ENCODE peak calls at places on chromosomes 3 and 15, in four cellular contexts. One of them, this sample, is unnamed.
A peak's percentile ranks its signal among the peaks of the same experiment; 100 is the strongest.

GRCh38 chr3:143245692-143246091 is 126.1 kb downstream of the CHST2 start:
- DNase-seq in K562: no peak
- DNase-seq in IMR-90: no peak
- DNase-seq in GM12878: no peak
- DNase-seq in this sample: no peak

GRCh38 chr3:45644467-45645201 is 44.6 kb upstream of the SACM1L start:
- DNase-seq in K562: no peak
- DNase-seq in GM12878: no peak
- DNase-seq in IMR-90: peak; percentile 93
- DNase-seq in this sample: peak; percentile 89

GRCh38 chr3:51681453-51681852 is 10.4 kb downstream of the TEX264 start:
- DNase-seq in GM12878: no peak
- DNase-seq in K562: no peak
- DNase-seq in IMR-90: peak; percentile 8
- DNase-seq in this sample: no peak

GRCh38 chr3:157160652-157161480 is 919 bp upstream of the CCNL1 start:
- DNase-seq in IMR-90: peak; percentile 94
- DNase-seq in GM12878: no peak
- DNase-seq in K562: no peak
- DNase-seq in this sample: peak; percentile 93

GRCh38 chr3:60622349-60622748 is 628.9 kb downstream of the FHIT start:
- DNase-seq in IMR-90: no peak
- DNase-seq in K562: no peak
- DNase-seq in GM12878: no peak
- DNase-seq in this sample: no peak

GRCh38 chr3:71498543-71498942 is 85.0 kb downstream of the FOXP1 start:
- DNase-seq in IMR-90: no peak
- DNase-seq in K562: no peak
- DNase-seq in GM12878: no peak
- DNase-seq in this sample: no peak

GRCh38 chr3:58041182-58041825 is 33.1 kb downstream of the FLNB start:
- DNase-seq in IMR-90: peak; percentile 54
- DNase-seq in K562: no peak
- DNase-seq in GM12878: no peak
- DNase-seq in this sample: peak; percentile 55

GRCh38 chr3:127216415-127217261 is 23.7 kb downstream of the PRR23E start:
- DNase-seq in GM12878: peak; percentile 62
- DNase-seq in IMR-90: no peak
- DNase-seq in K562: no peak
- DNase-seq in this sample: no peak

GRCh38 chr15:41568350-41569017 is 9.5 kb downstream of the TYRO3 start:
- DNase-seq in GM12878: no peak
- DNase-seq in K562: peak; percentile 53
- DNase-seq in IMR-90: peak; percentile 37
- DNase-seq in this sample: peak; percentile 16

GRCh38 chr15:40770147-40770721 is 454 bp downstream of the C15orf62 start:
- DNase-seq in GM12878: no peak
- DNase-seq in IMR-90: no peak
- DNase-seq in K562: no peak
- DNase-seq in this sample: no peak

GRCh38 chr3:126351086-126351770 is 6.0 kb downstream of the KLF15 start:
- DNase-seq in K562: no peak
- DNase-seq in IMR-90: no peak
- DNase-seq in GM12878: no peak
- DNase-seq in this sample: no peak

GRCh38 chr3:66453525-66454463 is 47.0 kb downstream of the LRIG1 start:
- DNase-seq in GM12878: no peak
- DNase-seq in K562: no peak
- DNase-seq in IMR-90: no peak
- DNase-seq in this sample: no peak

GRCh38 chr3:12273045-12273695 is 15.7 kb upstream of the PPARG start:
- DNase-seq in IMR-90: no peak
- DNase-seq in K562: no peak
- DNase-seq in GM12878: peak; percentile 40
- DNase-seq in this sample: no peak

GRCh38 chr3:137171834-137172603 is 214.2 kb downstream of the IL20RB start:
- DNase-seq in IMR-90: no peak
- DNase-seq in GM12878: no peak
- DNase-seq in K562: no peak
- DNase-seq in this sample: no peak

GRCh38 chr3:86180696-86181095 is 810.3 kb downstream of the VGLL3 start:
- DNase-seq in K562: no peak
- DNase-seq in IMR-90: no peak
- DNase-seq in GM12878: no peak
- DNase-seq in this sample: no peak

GRCh38 chr3:32278714-32279113 is 40.2 kb downstream of the CMTM8 start:
- DNase-seq in K562: no peak
- DNase-seq in GM12878: no peak
- DNase-seq in IMR-90: peak; percentile 4
- DNase-seq in this sample: no peak

GRCh38 chr3:159928071-159928491 is 60.6 kb upstream of the IL12A start:
- DNase-seq in K562: no peak
- DNase-seq in GM12878: no peak
- DNase-seq in IMR-90: peak; percentile 45
- DNase-seq in this sample: no peak
- TF ChIP-seq FOS in K562: no peak
- TF ChIP-seq FOS in GM12878: no peak
- TF ChIP-seq FOS in IMR-90: no peak
- TF ChIP-seq FOS in this sample: no peak

GRCh38 chr3:99049164-99049563 is 147.7 kb upstream of the DCBLD2 start:
- DNase-seq in IMR-90: no peak
- DNase-seq in K562: no peak
- DNase-seq in GM12878: no peak
- DNase-seq in this sample: no peak
- TF ChIP-seq FOS in IMR-90: no peak
- TF ChIP-seq FOS in K562: no peak
- TF ChIP-seq FOS in GM12878: no peak
- TF ChIP-seq FOS in this sample: no peak

GRCh38 chr15:69413822-69414701 is at the start of gene KIF23:
- DNase-seq in GM12878: peak; percentile 73
- DNase-seq in K562: peak; percentile 99
- DNase-seq in IMR-90: peak; percentile 94
- DNase-seq in this sample: peak; percentile 93

GRCh38 chr15:69412701-69413100 is 1.4 kb upstream of the KIF23 start:
- DNase-seq in K562: no peak
- DNase-seq in IMR-90: no peak
- DNase-seq in GM12878: no peak
- DNase-seq in this sample: no peak

GRCh38 chr15:69414702-69415161 is 583 bp downstream of the KIF23 start:
- DNase-seq in IMR-90: peak; percentile 89
- DNase-seq in K562: peak; percentile 67
- DNase-seq in GM12878: no peak
- DNase-seq in this sample: peak; percentile 65

GRCh38 chr15:69417581-69417980 is 3.4 kb downstream of the KIF23 start:
- DNase-seq in K562: no peak
- DNase-seq in GM12878: no peak
- DNase-seq in IMR-90: peak; percentile 33
- DNase-seq in this sample: no peak

GRCh38 chr15:69415381-69415780 is 1.2 kb downstream of the KIF23 start:
- DNase-seq in GM12878: no peak
- DNase-seq in IMR-90: peak; percentile 33
- DNase-seq in K562: no peak
- DNase-seq in this sample: peak; percentile 8
- TF ChIP-seq FOS in GM12878: no peak
- TF ChIP-seq FOS in IMR-90: no peak
- TF ChIP-seq FOS in K562: no peak
- TF ChIP-seq FOS in this sample: no peak

GRCh38 chr15:58573270-58573669 is 141.5 kb downstream of the LIPC start:
- DNase-seq in GM12878: no peak
- DNase-seq in IMR-90: no peak
- DNase-seq in K562: no peak
- DNase-seq in this sample: no peak

GRCh38 chr15:58568157-58568571 is 136.4 kb downstream of the LIPC start:
- DNase-seq in GM12878: no peak
- DNase-seq in IMR-90: no peak
- DNase-seq in K562: peak; percentile 25
- DNase-seq in this sample: peak; percentile 63

GRCh38 chr15:58566029-58566428 is 134.2 kb downstream of the LIPC start:
- DNase-seq in GM12878: no peak
- DNase-seq in K562: no peak
- DNase-seq in IMR-90: no peak
- DNase-seq in this sample: no peak

GRCh38 chr15:58572521-58572920 is 140.7 kb downstream of the LIPC start:
- DNase-seq in GM12878: no peak
- DNase-seq in IMR-90: no peak
- DNase-seq in K562: no peak
- DNase-seq in this sample: no peak

DNA sequence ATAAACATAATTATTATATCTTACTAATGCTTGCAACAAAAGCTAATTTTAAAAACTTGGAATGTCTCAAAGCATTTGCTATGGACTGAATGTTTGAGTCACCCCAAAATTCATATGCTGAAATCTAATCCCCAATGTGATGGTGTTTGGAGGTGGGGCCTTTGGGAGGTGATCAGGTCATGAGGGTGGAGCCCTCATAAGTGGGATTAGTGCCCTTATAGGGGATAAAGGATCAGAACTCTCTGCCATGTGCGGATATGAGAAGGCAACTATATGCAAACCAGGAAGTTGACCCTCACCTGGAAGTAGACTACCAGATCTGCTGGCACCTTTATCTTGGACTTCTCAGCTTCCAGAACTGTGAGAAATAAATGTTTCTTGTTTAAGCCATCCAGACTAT is 137.7 kb downstream of the LIPC start:
- DNase-seq in IMR-90: no peak
- DNase-seq in K562: no peak
- DNase-seq in GM12878: no peak
- DNase-seq in this sample: no peak
- TF ChIP-seq FOS in IMR-90: no peak
- TF ChIP-seq FOS in K562: no peak
- TF ChIP-seq FOS in GM12878: no peak
- TF ChIP-seq FOS in this sample: no peak

GRCh38 chr3:192038726-192039125 is 577.8 kb downstream of the PYDC2 start:
- DNase-seq in K562: no peak
- DNase-seq in GM12878: no peak
- DNase-seq in IMR-90: no peak
- DNase-seq in this sample: no peak

GRCh38 chr3:192039593-192039992 is 578.6 kb downstream of the PYDC2 start:
- DNase-seq in K562: no peak
- DNase-seq in GM12878: no peak
- DNase-seq in IMR-90: no peak
- DNase-seq in this sample: no peak

GRCh38 chr3:192042116-192042515 is 581.2 kb downstream of the PYDC2 start:
- DNase-seq in GM12878: peak; percentile 87
- DNase-seq in IMR-90: no peak
- DNase-seq in K562: no peak
- DNase-seq in this sample: no peak
- TF ChIP-seq FOS in GM12878: no peak
- TF ChIP-seq FOS in IMR-90: no peak
- TF ChIP-seq FOS in K562: no peak
- TF ChIP-seq FOS in this sample: no peak

DNA sequence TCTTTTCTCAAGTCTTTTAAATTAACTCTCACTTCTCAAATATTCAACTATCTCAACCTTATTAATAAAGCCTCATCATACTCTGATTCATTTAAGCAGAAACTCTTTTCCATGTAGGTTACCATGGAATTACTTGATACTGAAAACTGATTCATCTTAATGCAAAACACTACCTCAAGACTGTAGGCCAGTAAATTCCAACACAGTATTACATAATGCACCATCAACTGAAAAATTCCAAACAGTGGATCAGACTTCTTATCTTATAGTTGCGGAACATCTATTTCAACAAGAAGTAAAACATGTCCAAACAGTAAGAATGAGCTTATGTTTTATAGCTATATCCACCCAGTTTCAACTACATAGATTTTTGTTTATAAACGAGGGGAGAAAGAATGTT is 124.5 kb downstream of the PEAK1 start:
- DNase-seq in GM12878: no peak
- DNase-seq in IMR-90: peak; percentile 87
- DNase-seq in K562: no peak
- DNase-seq in this sample: no peak
- TF ChIP-seq FOS in GM12878: no peak
- TF ChIP-seq FOS in IMR-90: no peak
- TF ChIP-seq FOS in K562: no peak
- TF ChIP-seq FOS in this sample: no peak

DNA sequence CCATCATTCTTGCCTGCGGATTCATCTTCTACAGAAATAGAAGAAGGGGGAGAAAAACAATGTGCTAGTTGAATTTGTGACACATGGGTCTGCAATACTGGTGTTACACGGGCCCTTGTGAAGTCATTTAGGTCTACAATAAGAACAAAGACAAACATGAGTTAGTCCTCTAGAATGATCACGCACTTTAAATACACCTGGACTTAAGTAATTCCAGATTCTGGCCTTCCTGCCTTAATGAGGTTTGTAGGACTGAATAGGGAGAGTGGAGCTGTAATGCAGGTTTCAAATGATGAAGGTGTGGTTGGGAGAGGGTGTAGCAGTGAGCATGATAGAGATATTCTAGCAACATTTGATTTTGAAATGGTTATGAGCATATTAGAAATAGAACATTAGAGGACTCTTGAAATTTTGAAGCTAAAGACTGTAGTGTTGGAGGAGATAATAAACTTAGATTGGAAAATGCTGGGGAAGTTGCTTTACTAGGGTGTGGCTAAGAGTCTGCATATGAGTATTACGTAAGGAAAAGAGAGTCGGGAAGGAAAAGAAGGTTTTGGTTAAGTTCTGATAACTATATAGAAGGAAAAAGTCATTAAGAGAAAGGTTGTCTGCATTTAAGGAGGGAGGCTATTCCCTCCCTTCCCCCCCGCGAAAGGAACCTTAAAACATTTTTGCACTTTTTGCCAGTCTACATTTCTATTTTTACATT is 612 bp downstream of the EIF2A start:
- DNase-seq in GM12878: no peak
- DNase-seq in IMR-90: peak; percentile 76
- DNase-seq in K562: no peak
- DNase-seq in this sample: no peak
- TF ChIP-seq FOS in GM12878: no peak
- TF ChIP-seq FOS in IMR-90: no peak
- TF ChIP-seq FOS in K562: no peak
- TF ChIP-seq FOS in this sample: no peak